ENCODE peak calls at places on chromosomes 6 and 20, in four cellular contexts. N is IMR-90, D is H9, T is H1. Y is an unnamed sample.

GRCh38 chr6:27275025-27275956 is 27.8 kb downstream of the PRSS16 start:
- DNase-seq in N (no peak), D (peak), T (no peak), Y (peak)

GRCh38 chr20:23161968-23162696 is 76.0 kb upstream of the CD93 start:
- DNase-seq in D (peak), T (no peak), N (no peak), Y (no peak)

GRCh38 chr6:152462716-152463115 is 174.4 kb downstream of the SYNE1 start:
- DNase-seq in N (peak), D (no peak), T (no peak), Y (no peak)

GRCh38 chr6:1390805-1391511 is 1.6 kb downstream of the FOXF2 start:
- DNase-seq in T (no peak), N (peak), D (peak), Y (peak)

GRCh38 chr20:58389324-58389967 is 417 bp downstream of the VAPB start:
- DNase-seq in T (no peak), N (peak), D (no peak), Y (peak)

GRCh38 chr20:58478141-58478805 is 36.9 kb downstream of the APCDD1L start:
- DNase-seq in T (no peak), D (no peak), N (no peak), Y (no peak)

GRCh38 chr6:10163159-10163962 is 251.5 kb downstream of the TFAP2A start:
- DNase-seq in D (no peak), T (no peak), N (no peak), Y (no peak)

GRCh38 chr20:48189177-48189576 is 403.9 kb upstream of the SULF2 start:
- DNase-seq in N (no peak), T (no peak), D (peak), Y (peak)

GRCh38 chr6:166619912-166620311 is 7.1 kb downstream of the RPS6KA2 start:
- DNase-seq in N (peak), T (no peak), D (no peak), Y (no peak)

GRCh38 chr6:159376443-159377182 is 207.4 kb downstream of the FNDC1 start:
- DNase-seq in D (no peak), T (no peak), N (no peak), Y (no peak)

GRCh38 chr6:130903602-130904001 is 76.4 kb downstream of the SMLR1 start:
- DNase-seq in N (no peak), D (no peak), T (no peak), Y (no peak)

GRCh38 chr6:12138377-12138776 is 126.3 kb downstream of the HIVEP1 start:
- DNase-seq in T (no peak), N (no peak), D (no peak), Y (no peak)

GRCh38 chr20:56437196-56437960 is 25.3 kb downstream of the CASS4 start:
- DNase-seq in N (no peak), T (no peak), D (no peak), Y (no peak)

GRCh38 chr6:33683051-33683571 is 28.4 kb downstream of the UQCC2 start:
- DNase-seq in D (no peak), T (no peak), N (no peak), Y (no peak)

GRCh38 chr20:15673206-15673605 is 900.0 kb downstream of the KIF16B start:
- DNase-seq in D (no peak), T (no peak), N (peak), Y (no peak)

GRCh38 chr6:110357696-110358535 is at the start of gene METTL24:
- DNase-seq in T (no peak), N (no peak), D (peak), Y (peak)

GRCh38 chr20:62875419-62876355 is 14.1 kb upstream of the TCFL5 start:
- DNase-seq in D (peak), N (peak), T (no peak), Y (peak)

GRCh38 chr6:87382861-87383260 is 24.9 kb upstream of the CFAP206 start:
- DNase-seq in T (no peak), N (no peak), D (no peak), Y (no peak)

GRCh38 chr6:122422614-122423267 is 23.3 kb downstream of the HSF2 start:
- DNase-seq in D (no peak), T (no peak), N (no peak), Y (no peak)

GRCh38 chr6:124974770-124975377 is 12.6 kb downstream of the RNF217 start:
- DNase-seq in T (no peak), N (no peak), D (no peak), Y (no peak)

GRCh38 chr20:10919549-10920140 is 245.8 kb upstream of the JAG1 start:
- DNase-seq in N (peak), D (no peak), T (no peak), Y (no peak)

GRCh38 chr20:63740070-63740500 is 509 bp downstream of the SLC2A4RG start:
- DNase-seq in D (peak), N (peak), T (no peak), Y (peak)

GRCh38 chr6:117188627-117189201 is 76.6 kb upstream of the VGLL2 start:
- DNase-seq in T (no peak), N (no peak), D (no peak), Y (peak)

GRCh38 chr6:153162172-153162571 is 31.1 kb upstream of the RGS17 start:
- DNase-seq in N (peak), T (no peak), D (no peak), Y (no peak)

GRCh38 chr20:21548390-21549035 is 34.6 kb upstream of the NKX2-2 start:
- DNase-seq in N (no peak), T (no peak), D (no peak), Y (no peak)

GRCh38 chr20:8414611-8415274 is 282.7 kb downstream of the PLCB1 start:
- DNase-seq in N (peak), T (no peak), D (no peak), Y (no peak)

GRCh38 chr6:22149501-22150490 is 147.0 kb downstream of the PRL start:
- DNase-seq in N (peak), T (no peak), D (no peak), Y (no peak)

GRCh38 chr6:13682346-13682745 is 29.3 kb downstream of the RANBP9 start:
- DNase-seq in D (no peak), N (no peak), T (no peak), Y (no peak)

GRCh38 chr20:3449319-3449718 is 21.5 kb upstream of the ATRN start:
- DNase-seq in N (no peak), D (peak), T (no peak), Y (no peak)

GRCh38 chr6:11770546-11771466 is 7.8 kb downstream of the ADTRP start:
- DNase-seq in T (no peak), D (peak), N (peak), Y (peak)

GRCh38 chr6:98539669-98540207 is 294.6 kb upstream of the POU3F2 start:
- DNase-seq in D (no peak), T (no peak), N (no peak), Y (peak)

GRCh38 chr20:21395666-21396044 is 1.7 kb downstream of the NKX2-4 start:
- DNase-seq in D (peak), N (no peak), T (no peak), Y (peak)

GRCh38 chr6:19317587-19317986 is 519.6 kb upstream of the ID4 start:
- DNase-seq in D (no peak), N (no peak), T (no peak), Y (no peak)

GRCh38 chr20:41571006-41571405 is 47.2 kb downstream of the CHD6 start:
- DNase-seq in T (no peak), N (no peak), D (no peak), Y (no peak)
- H3K56ac ChIP-seq in T (no peak), N (no peak), D (no peak), Y (no peak)

GRCh38 chr6:107280791-107281190 is 165.5 kb upstream of the BEND3 start:
- DNase-seq in D (no peak), N (no peak), T (no peak), Y (no peak)
- H3K56ac ChIP-seq in D (no peak), N (no peak), T (no peak), Y (no peak)

GRCh38 chr6:35707714-35708407 is 19.1 kb upstream of the FKBP5 start:
- DNase-seq in T (no peak), D (no peak), N (no peak), Y (no peak)

GRCh38 chr6:35710241-35710847 is 21.6 kb upstream of the FKBP5 start:
- DNase-seq in T (no peak), N (no peak), D (no peak), Y (no peak)

GRCh38 chr6:35706468-35706867 is 17.8 kb upstream of the FKBP5 start:
- DNase-seq in T (no peak), N (peak), D (no peak), Y (no peak)

GRCh38 chr6:35711731-35712130 is 23.0 kb upstream of the FKBP5 start:
- DNase-seq in D (no peak), N (no peak), T (no peak), Y (no peak)

GRCh38 chr6:35708585-35708984 is 19.9 kb upstream of the FKBP5 start:
- DNase-seq in N (no peak), D (no peak), T (no peak), Y (no peak)
- H3K56ac ChIP-seq in N (no peak), D (no peak), T (no peak), Y (no peak)

DNA sequence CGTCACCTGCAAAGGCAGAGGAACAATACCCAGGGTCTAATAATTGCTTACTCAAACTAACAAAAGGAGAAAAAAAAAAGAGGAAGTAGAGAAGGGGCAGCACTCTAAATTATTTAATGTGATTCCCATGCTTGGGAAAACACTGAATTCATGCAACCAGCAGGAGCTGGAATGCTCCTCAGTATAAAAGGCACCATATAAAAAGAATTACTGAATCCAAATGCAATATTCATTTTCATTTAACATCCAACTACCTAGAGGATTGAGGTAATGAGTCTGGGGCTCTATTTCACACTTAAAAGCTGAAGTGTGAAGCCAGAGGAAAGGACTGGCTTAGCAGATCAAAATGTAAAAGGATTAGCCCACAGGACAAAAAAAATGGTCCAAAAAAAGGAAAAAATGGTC is 8.7 kb downstream of the B4GALT5 start:
- DNase-seq in N (no peak), T (no peak), D (no peak), Y (no peak)
- H3K56ac ChIP-seq in N (no peak), T (no peak), D (no peak), Y (no peak)

GRCh38 chr6:157832250-157832967 is 9.4 kb downstream of the SNX9 start:
- DNase-seq in T (no peak), D (no peak), N (peak), Y (no peak)
- H3K56ac ChIP-seq in T (no peak), D (no peak), N (no peak), Y (peak)

GRCh38 chr6:38514399-38514798 is 125.3 kb downstream of the BTBD9 start:
- DNase-seq in D (no peak), T (no peak), N (no peak), Y (no peak)

GRCh38 chr6:38512211-38512610 is 127.5 kb downstream of the BTBD9 start:
- DNase-seq in D (no peak), T (no peak), N (no peak), Y (no peak)

GRCh38 chr6:38522322-38522721 is 117.4 kb downstream of the BTBD9 start:
- DNase-seq in D (no peak), T (no peak), N (peak), Y (no peak)

GRCh38 chr6:38518511-38519304 is 121.0 kb downstream of the BTBD9 start:
- DNase-seq in T (no peak), N (no peak), D (no peak), Y (no peak)

DNA sequence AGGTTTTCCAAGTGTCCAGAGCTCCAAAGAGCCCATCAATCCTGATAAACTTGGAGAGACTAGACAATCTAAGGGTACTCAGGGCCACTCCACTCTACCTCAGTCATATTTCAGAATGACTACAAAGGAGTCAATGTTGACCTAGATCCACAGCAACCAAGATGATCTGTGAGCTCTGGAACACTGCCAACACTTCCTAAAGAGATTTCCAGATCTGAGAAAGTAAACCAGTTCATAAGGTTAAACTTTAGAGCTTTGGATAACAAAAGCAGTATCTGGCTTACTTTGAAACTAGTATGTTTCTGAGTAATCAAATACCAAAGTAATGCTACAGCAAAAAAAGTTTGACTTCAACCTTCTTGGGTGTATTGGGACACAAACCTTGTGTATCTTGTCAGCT is 122.7 kb downstream of the BTBD9 start:
- DNase-seq in N (peak), D (no peak), T (no peak), Y (no peak)
- H3K56ac ChIP-seq in N (no peak), D (no peak), T (no peak), Y (no peak)

DNA sequence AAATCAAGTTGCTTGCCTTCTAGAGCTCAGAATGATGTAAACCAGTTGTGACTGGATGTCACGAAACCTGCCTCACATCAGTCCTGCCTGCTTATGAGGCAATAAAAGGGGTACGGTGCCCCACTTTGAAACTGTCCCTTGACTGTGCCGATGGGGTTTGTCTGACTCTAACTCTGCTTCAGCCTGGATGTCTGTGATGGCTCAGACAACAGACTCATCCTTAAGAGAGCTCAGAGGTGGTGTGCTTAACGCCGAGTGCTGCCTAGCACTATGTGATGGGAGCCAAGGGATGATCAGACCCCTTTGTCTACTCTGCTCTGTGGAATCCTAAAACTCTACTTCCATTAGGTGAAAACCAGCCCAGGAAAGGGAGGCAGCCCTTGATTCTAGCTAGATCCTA is 18.9 kb downstream of the TOMM34 start:
- DNase-seq in D (no peak), N (no peak), T (no peak), Y (no peak)
- H3K56ac ChIP-seq in D (no peak), N (no peak), T (no peak), Y (no peak)

DNA sequence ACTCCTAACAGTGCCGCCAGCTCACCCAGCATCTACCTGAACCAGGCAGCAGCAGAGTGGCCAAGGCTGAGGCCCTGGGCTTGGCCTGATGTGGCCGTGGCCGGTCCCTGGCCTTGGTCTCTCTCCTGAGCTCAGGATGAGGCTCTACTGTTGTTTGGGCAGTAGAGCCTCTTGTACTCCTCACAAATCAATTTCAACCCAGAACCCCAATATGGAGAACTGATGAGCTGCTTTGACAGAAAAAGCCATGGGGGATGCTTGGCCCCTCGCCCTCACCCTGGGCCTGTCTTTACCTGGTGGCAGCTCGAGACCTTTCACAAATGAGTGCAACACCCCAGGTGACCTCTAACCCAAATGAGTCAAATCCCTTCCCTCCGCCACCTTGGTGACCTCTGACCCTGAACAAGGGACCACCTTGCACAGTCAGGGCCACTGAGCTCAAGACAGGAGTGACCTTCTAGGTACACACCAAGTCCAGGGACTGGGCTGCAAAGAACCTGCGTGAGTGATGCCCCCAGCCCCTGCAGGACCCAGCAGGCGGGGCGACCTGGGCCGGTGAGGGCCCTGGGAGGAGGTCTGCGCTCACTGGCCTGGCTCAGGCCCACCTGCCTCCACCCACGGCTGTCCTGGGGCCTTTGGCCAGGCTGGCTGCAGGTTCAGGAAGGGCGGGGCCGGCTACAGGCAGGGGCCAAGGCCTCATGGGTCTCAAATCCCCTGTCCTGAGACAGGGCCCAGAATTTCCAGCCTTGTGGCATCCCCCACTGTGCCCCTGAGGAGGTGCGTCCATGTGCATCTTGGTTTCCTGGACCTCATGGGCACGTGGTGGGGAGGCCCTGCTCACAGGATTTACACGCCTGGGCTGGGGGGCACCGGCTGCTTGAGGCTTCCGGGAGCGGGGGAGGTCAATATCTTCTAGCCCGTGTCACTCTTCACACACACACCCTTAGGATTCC is 30.2 kb downstream of the PSMG4 start:
- DNase-seq in N (no peak), T (no peak), D (no peak), Y (no peak)
- H3K56ac ChIP-seq in N (no peak), T (no peak), D (no peak), Y (no peak)

DNA sequence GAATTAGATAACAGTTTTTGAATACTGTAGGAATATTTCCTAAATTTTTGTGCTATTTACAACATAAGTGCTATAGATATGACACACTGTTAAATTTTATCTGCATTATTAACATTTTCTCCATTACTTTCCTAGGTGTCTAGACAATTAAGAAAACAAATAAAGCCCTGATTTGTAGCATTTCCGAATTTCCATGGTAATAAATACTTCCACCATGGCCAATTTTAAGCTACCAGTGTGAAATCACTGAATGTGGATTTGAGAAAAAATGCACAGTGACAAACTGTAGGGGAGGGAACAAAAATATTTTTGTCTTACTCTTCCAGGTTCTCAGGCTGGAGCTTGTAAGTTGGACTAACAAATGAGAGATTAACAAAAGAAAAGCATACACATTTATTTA is 27.9 kb downstream of the LIN28B start:
- DNase-seq in T (no peak), N (no peak), D (no peak), Y (no peak)
- H3K56ac ChIP-seq in T (no peak), N (no peak), D (no peak), Y (no peak)